ENCODE peak calls at places on chromosomes 4 and X, in six cellular contexts. One of them, this sample, is unnamed.

GRCh38 chr4:62495039-62495438 is 1294.9 kb downstream of the ADGRL3 start:
- DNase-seq in A549: no peak
- DNase-seq in tibial nerve: no peak
- DNase-seq in HCT116: no peak
- DNase-seq in ovary: no peak
- DNase-seq in K562: no peak
- DNase-seq in this sample: no peak

GRCh38 chr4:37648084-37648817 is 37.9 kb downstream of the RELL1 start:
- DNase-seq in tibial nerve: no peak
- DNase-seq in K562: peak; percentile 43
- DNase-seq in A549: peak; percentile 58
- DNase-seq in ovary: peak; percentile 53
- DNase-seq in HCT116: peak; percentile 77
- DNase-seq in this sample: peak; percentile 92

GRCh38 chr4:17339376-17339775 is 172.5 kb downstream of the QDPR start:
- DNase-seq in A549: no peak
- DNase-seq in tibial nerve: no peak
- DNase-seq in ovary: no peak
- DNase-seq in K562: no peak
- DNase-seq in HCT116: no peak
- DNase-seq in this sample: no peak

GRCh38 chr4:17055788-17056187 is 157.3 kb upstream of the LDB2 start:
- DNase-seq in A549: no peak
- DNase-seq in HCT116: no peak
- DNase-seq in ovary: no peak
- DNase-seq in K562: no peak
- DNase-seq in tibial nerve: no peak
- DNase-seq in this sample: no peak

GRCh38 chr4:16226816-16227461 is 668 bp upstream of the TAPT1 start:
- DNase-seq in tibial nerve: peak; percentile 25
- DNase-seq in K562: peak; percentile 67
- DNase-seq in A549: no peak
- DNase-seq in ovary: peak; percentile 67
- DNase-seq in HCT116: no peak
- DNase-seq in this sample: peak; percentile 35

GRCh38 chr4:116015062-116015461 is 901.6 kb upstream of the NDST4 start:
- DNase-seq in K562: no peak
- DNase-seq in A549: no peak
- DNase-seq in ovary: no peak
- DNase-seq in tibial nerve: no peak
- DNase-seq in HCT116: no peak
- DNase-seq in this sample: no peak

GRCh38 chr4:6773106-6773505 is 9.4 kb upstream of the KIAA0232 start:
- DNase-seq in A549: no peak
- DNase-seq in tibial nerve: no peak
- DNase-seq in HCT116: no peak
- DNase-seq in ovary: no peak
- DNase-seq in K562: no peak
- DNase-seq in this sample: no peak

GRCh38 chrX:334971-335757 is 16.6 kb upstream of the GTPBP6 start:
- DNase-seq in tibial nerve: no peak
- DNase-seq in ovary: peak; percentile 15
- DNase-seq in K562: no peak
- DNase-seq in A549: no peak
- DNase-seq in HCT116: no peak
- DNase-seq in this sample: no peak

GRCh38 chrX:68822641-68823410 is 6.0 kb upstream of the EFNB1 start:
- DNase-seq in K562: peak; percentile 46
- DNase-seq in tibial nerve: no peak
- DNase-seq in A549: peak; percentile 36
- DNase-seq in HCT116: peak; percentile 23
- DNase-seq in ovary: no peak
- DNase-seq in this sample: peak; percentile 28

GRCh38 chr4:174207370-174207769 is 76.1 kb downstream of the FBXO8 start:
- DNase-seq in tibial nerve: no peak
- DNase-seq in A549: no peak
- DNase-seq in K562: no peak
- DNase-seq in ovary: no peak
- DNase-seq in HCT116: no peak
- DNase-seq in this sample: no peak

GRCh38 chr4:23819041-23819511 is 70.8 kb downstream of the PPARGC1A start:
- DNase-seq in A549: no peak
- DNase-seq in ovary: no peak
- DNase-seq in K562: no peak
- DNase-seq in HCT116: no peak
- DNase-seq in tibial nerve: no peak
- DNase-seq in this sample: no peak

GRCh38 chr4:146029939-146030710 is 91.5 kb upstream of the ZNF827 start:
- DNase-seq in A549: no peak
- DNase-seq in K562: no peak
- DNase-seq in HCT116: no peak
- DNase-seq in ovary: no peak
- DNase-seq in tibial nerve: no peak
- DNase-seq in this sample: no peak

GRCh38 chr4:80113615-80114014 is 40.6 kb upstream of the ANTXR2 start:
- DNase-seq in ovary: no peak
- DNase-seq in HCT116: no peak
- DNase-seq in A549: no peak
- DNase-seq in K562: no peak
- DNase-seq in tibial nerve: no peak
- DNase-seq in this sample: no peak

GRCh38 chr4:77015390-77015789 is 60.4 kb downstream of the CCNI start:
- DNase-seq in tibial nerve: no peak
- DNase-seq in A549: no peak
- DNase-seq in K562: no peak
- DNase-seq in HCT116: no peak
- DNase-seq in ovary: no peak
- DNase-seq in this sample: no peak

GRCh38 chrX:134246282-134246681 is 9.3 kb downstream of the CCDC160 start:
- DNase-seq in A549: no peak
- DNase-seq in tibial nerve: no peak
- DNase-seq in K562: peak; percentile 26
- DNase-seq in HCT116: no peak
- DNase-seq in ovary: no peak
- DNase-seq in this sample: no peak

GRCh38 chrX:56759736-56760409 is 30.8 kb downstream of the NBDY start:
- DNase-seq in ovary: no peak
- DNase-seq in tibial nerve: no peak
- DNase-seq in HCT116: no peak
- DNase-seq in K562: no peak
- DNase-seq in A549: no peak
- DNase-seq in this sample: no peak

GRCh38 chrX:143754183-143754582 is 33.6 kb upstream of the SPANXN2 start:
- DNase-seq in A549: no peak
- DNase-seq in tibial nerve: no peak
- DNase-seq in K562: no peak
- DNase-seq in HCT116: no peak
- DNase-seq in ovary: no peak
- DNase-seq in this sample: no peak

GRCh38 chrX:74535211-74535621 is 79.2 kb downstream of the RLIM start:
- DNase-seq in K562: peak; percentile 16
- DNase-seq in ovary: no peak
- DNase-seq in A549: no peak
- DNase-seq in tibial nerve: no peak
- DNase-seq in HCT116: peak; percentile 21
- DNase-seq in this sample: peak; percentile 16

GRCh38 chrX:39049975-39050374 is 248.7 kb downstream of the MID1IP1 start:
- DNase-seq in HCT116: no peak
- DNase-seq in ovary: no peak
- DNase-seq in A549: no peak
- DNase-seq in K562: no peak
- DNase-seq in tibial nerve: no peak
- DNase-seq in this sample: no peak

GRCh38 chr4:103673983-103674382 is 45.8 kb downstream of the TACR3 start:
- DNase-seq in HCT116: no peak
- DNase-seq in A549: no peak
- DNase-seq in tibial nerve: no peak
- DNase-seq in K562: no peak
- DNase-seq in ovary: no peak
- DNase-seq in this sample: no peak

GRCh38 chrX:72382199-72382590 is 76.5 kb upstream of the CITED1 start:
- DNase-seq in tibial nerve: no peak
- DNase-seq in HCT116: no peak
- DNase-seq in K562: no peak
- DNase-seq in A549: no peak
- DNase-seq in ovary: no peak
- DNase-seq in this sample: no peak

GRCh38 chr4:37729649-37730004 is 43.5 kb upstream of the RELL1 start:
- DNase-seq in HCT116: no peak
- DNase-seq in A549: no peak
- DNase-seq in tibial nerve: no peak
- DNase-seq in K562: no peak
- DNase-seq in ovary: no peak
- DNase-seq in this sample: no peak

GRCh38 chr4:105895609-105896460 is 564 bp downstream of the NPNT start:
- DNase-seq in tibial nerve: no peak
- DNase-seq in ovary: no peak
- DNase-seq in A549: peak; percentile 6
- DNase-seq in HCT116: no peak
- DNase-seq in K562: no peak
- DNase-seq in this sample: no peak

GRCh38 chr4:52991452-52991851 is 129.3 kb downstream of the RASL11B start:
- DNase-seq in A549: no peak
- DNase-seq in tibial nerve: no peak
- DNase-seq in K562: no peak
- DNase-seq in ovary: no peak
- DNase-seq in HCT116: no peak
- DNase-seq in this sample: no peak

GRCh38 chr4:143721317-143721716 is 20.8 kb upstream of the FREM3 start:
- DNase-seq in tibial nerve: no peak
- DNase-seq in K562: no peak
- DNase-seq in ovary: no peak
- DNase-seq in A549: no peak
- DNase-seq in HCT116: no peak
- DNase-seq in this sample: no peak

GRCh38 chr4:128957459-128957858 is 135.9 kb downstream of the SCLT1 start:
- DNase-seq in ovary: no peak
- DNase-seq in K562: no peak
- DNase-seq in HCT116: no peak
- DNase-seq in A549: no peak
- DNase-seq in tibial nerve: no peak
- DNase-seq in this sample: no peak

GRCh38 chrX:103847174-103847870 is 15.3 kb upstream of the RAB9B start:
- DNase-seq in tibial nerve: no peak
- DNase-seq in HCT116: no peak
- DNase-seq in A549: no peak
- DNase-seq in K562: no peak
- DNase-seq in ovary: no peak
- DNase-seq in this sample: no peak
- TF ChIP-seq POLR2A in tibial nerve: no peak
- TF ChIP-seq POLR2A in HCT116: no peak
- TF ChIP-seq POLR2A in A549: no peak
- TF ChIP-seq POLR2A in K562: no peak
- TF ChIP-seq POLR2A in ovary: no peak
- TF ChIP-seq POLR2A in this sample: no peak

GRCh38 chr4:185534850-185535761 is at the start of gene PDLIM3:
- DNase-seq in HCT116: peak; percentile 12
- DNase-seq in tibial nerve: no peak
- DNase-seq in ovary: peak; percentile 87
- DNase-seq in K562: peak; percentile 51
- DNase-seq in A549: peak; percentile 21
- DNase-seq in this sample: peak; percentile 27
- TF ChIP-seq POLR2A in HCT116: peak; percentile 66
- TF ChIP-seq POLR2A in tibial nerve: no peak
- TF ChIP-seq POLR2A in ovary: peak; percentile 93
- TF ChIP-seq POLR2A in K562: no peak
- TF ChIP-seq POLR2A in A549: no peak
- TF ChIP-seq POLR2A in this sample: no peak

DNA sequence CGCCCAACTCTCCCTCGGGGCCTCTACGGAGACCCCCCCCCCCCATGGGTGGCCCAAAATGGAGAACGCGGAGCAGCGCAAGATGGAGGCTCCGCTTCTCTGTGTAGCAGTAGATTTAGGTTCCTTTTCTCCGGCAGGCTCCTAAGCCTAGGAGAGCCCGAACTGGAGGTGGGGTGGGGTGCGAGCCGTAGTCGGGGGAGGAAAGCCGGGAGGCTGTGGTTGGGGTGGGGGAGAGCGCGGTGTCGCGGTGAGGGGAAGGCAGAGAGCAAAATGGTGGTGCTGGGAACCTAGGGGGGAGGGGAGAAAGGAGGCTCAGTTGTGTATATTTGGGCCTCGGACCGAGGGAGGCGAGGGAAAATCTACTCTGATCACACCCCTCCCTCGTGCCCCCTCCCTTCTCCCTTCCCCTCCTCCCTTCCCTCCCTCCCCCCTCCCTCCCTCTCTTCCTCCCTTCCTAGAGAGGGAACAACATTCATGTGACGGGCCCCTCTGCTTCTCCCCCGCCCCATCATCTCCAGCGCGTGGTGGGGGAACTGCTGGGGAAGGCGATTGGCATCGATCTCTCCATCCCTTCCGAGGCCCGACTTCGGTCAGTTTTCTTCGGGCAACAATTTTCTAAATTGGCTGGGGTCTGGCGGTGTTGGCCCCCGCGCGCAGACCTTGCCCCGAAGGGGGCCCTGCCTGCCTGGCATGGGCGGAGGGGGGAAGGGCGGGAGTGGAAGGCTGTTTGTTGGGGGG is at the start of gene STAG2:
- DNase-seq in HCT116: peak; percentile 73
- DNase-seq in tibial nerve: peak; percentile 55
- DNase-seq in ovary: peak; percentile 79
- DNase-seq in A549: peak; percentile 71
- DNase-seq in K562: peak; percentile 94
- DNase-seq in this sample: peak; percentile 80
- TF ChIP-seq POLR2A in HCT116: no peak
- TF ChIP-seq POLR2A in tibial nerve: no peak
- TF ChIP-seq POLR2A in ovary: peak; percentile 57
- TF ChIP-seq POLR2A in A549: no peak
- TF ChIP-seq POLR2A in K562: peak; percentile 64
- TF ChIP-seq POLR2A in this sample: peak; percentile 33

GRCh38 chrX:2867191-2867590 is 38.5 kb downstream of the GYG2 start:
- DNase-seq in tibial nerve: no peak
- DNase-seq in HCT116: no peak
- DNase-seq in A549: no peak
- DNase-seq in K562: no peak
- DNase-seq in ovary: no peak
- DNase-seq in this sample: no peak

GRCh38 chrX:2859197-2859797 is 30.6 kb downstream of the GYG2 start:
- DNase-seq in tibial nerve: no peak
- DNase-seq in A549: no peak
- DNase-seq in HCT116: no peak
- DNase-seq in K562: no peak
- DNase-seq in ovary: no peak
- DNase-seq in this sample: no peak

GRCh38 chrX:2862404-2862803 is 33.7 kb downstream of the GYG2 start:
- DNase-seq in tibial nerve: no peak
- DNase-seq in A549: no peak
- DNase-seq in ovary: no peak
- DNase-seq in K562: no peak
- DNase-seq in HCT116: no peak
- DNase-seq in this sample: peak; percentile 7

DNA sequence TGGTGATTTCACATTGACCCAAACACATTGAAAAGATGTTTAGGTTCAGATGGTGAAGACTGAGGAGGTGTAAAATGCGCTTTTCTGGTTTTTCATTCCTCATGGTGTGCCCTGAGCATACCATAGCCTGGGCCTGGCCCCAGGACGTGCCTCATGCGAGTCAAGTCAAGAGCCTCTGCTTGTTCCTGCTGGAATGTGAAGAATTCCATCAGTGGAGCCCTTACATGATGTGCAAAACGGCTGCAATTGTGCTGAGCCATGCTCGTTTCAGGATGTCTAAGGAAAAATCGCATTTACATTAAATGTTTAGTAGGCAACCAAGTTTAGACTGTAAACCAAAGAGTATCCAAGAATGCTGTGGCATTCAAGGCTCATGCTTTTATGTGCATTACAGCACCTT is 34.9 kb downstream of the GYG2 start:
- DNase-seq in tibial nerve: no peak
- DNase-seq in A549: no peak
- DNase-seq in HCT116: no peak
- DNase-seq in K562: no peak
- DNase-seq in ovary: no peak
- DNase-seq in this sample: no peak
- TF ChIP-seq POLR2A in tibial nerve: no peak
- TF ChIP-seq POLR2A in A549: no peak
- TF ChIP-seq POLR2A in HCT116: no peak
- TF ChIP-seq POLR2A in K562: no peak
- TF ChIP-seq POLR2A in ovary: no peak
- TF ChIP-seq POLR2A in this sample: no peak

This sample was measured in HepG2.